ENCODE peak calls at places on chromosome 3, in four cellular contexts. E, K, I and G are unnamed samples.
A peak's percentile ranks its signal among the peaks of the same experiment; 100 is the strongest.

GRCh38 chr3:188400494-188401243 is 246.7 kb downstream of the LPP start:
- DNase-seq in E (no peak), K (no peak), I (no peak), G (peak; percentile 54)

GRCh38 chr3:141106842-141107241 is 55.7 kb downstream of the SPSB4 start:
- DNase-seq in E (no peak), K (no peak), I (no peak), G (no peak)

GRCh38 chr3:45507820-45508317 is 86.7 kb upstream of the LIMD1 start:
- DNase-seq in E (peak; percentile 67), K (no peak), I (no peak), G (no peak)

GRCh38 chr3:101228441-101228840 is 91.9 kb downstream of the IMPG2 start:
- DNase-seq in E (no peak), K (no peak), I (no peak), G (no peak)

GRCh38 chr3:94961423-94962100 is 898.7 kb downstream of the NSUN3 start:
- DNase-seq in E (no peak), K (no peak), I (no peak), G (no peak)

GRCh38 chr3:169227911-169228310 is 435.6 kb downstream of the MECOM start:
- DNase-seq in E (no peak), K (no peak), I (no peak), G (no peak)

GRCh38 chr3:85183390-85183789 is 224.6 kb downstream of the CADM2 start:
- DNase-seq in E (no peak), K (no peak), I (no peak), G (no peak)

GRCh38 chr3:127709320-127710060 is 36.7 kb downstream of the ABTB1 start:
- DNase-seq in E (peak; percentile 3), K (no peak), I (no peak), G (no peak)

GRCh38 chr3:42823351-42823750 is 14.1 kb downstream of the ACKR2 start:
- DNase-seq in E (no peak), K (no peak), I (no peak), G (no peak)

GRCh38 chr3:193833592-193833991 is 240.6 kb downstream of the OPA1 start:
- DNase-seq in E (no peak), K (no peak), I (no peak), G (no peak)

DNA sequence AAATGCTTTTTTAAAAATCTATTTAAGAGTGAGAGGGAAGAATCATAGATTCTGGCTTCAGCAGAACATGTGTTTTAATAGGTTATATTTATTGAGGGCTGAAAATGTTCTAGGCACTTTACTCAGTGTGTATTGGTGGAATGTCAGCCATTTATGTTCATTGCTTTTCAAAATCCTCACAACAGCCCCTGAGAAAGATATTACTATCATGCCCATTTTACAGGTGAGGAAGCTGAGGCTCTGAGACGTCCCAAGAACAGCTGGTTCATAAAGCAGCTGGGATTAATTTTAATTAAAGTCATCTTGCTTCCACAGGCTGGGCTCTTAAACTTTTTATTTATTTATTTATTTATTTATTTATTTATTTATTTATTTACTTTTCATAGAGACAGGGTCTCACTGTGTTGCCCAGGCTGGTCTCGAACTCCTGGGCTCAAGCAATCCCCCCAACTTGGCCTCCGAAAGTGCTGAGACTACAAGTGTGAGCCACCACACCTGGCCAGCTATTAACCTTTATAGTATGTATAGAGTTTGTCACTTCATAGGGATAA is 364.6 kb downstream of the SHQ1 start:
- DNase-seq in E (no peak), K (no peak), I (no peak), G (no peak)
- H3K4me1 ChIP-seq in E (peaks cover 14% of the 10 kb centered on the region), K (peaks cover 7% of the 10 kb centered on the region), I (no peaks in the 10 kb centered on the region), G (peaks cover 12% of the 10 kb centered on the region)

GRCh38 chr3:185825639-185826481 is 1.0 kb upstream of the IGF2BP2 start:
- DNase-seq in E (peak; percentile 75), K (no peak), I (no peak), G (no peak)

GRCh38 chr3:185823280-185824044 is 1.4 kb downstream of the IGF2BP2 start:
- DNase-seq in E (no peak), K (peak; percentile 15), I (no peak), G (no peak)

GRCh38 chr3:185824051-185824466 is 783 bp downstream of the IGF2BP2 start:
- DNase-seq in E (peak; percentile 52), K (peak; percentile 12), I (no peak), G (no peak)

GRCh38 chr3:185825379-185825638 is 467 bp upstream of the IGF2BP2 start:
- DNase-seq in E (no peak), K (peak; percentile 19), I (no peak), G (no peak)

GRCh38 chr3:185824467-185825378 is at the start of gene IGF2BP2:
- DNase-seq in E (peak; percentile 68), K (peak; percentile 25), I (no peak), G (peak; percentile 55)
- H3K27ac ChIP-seq in E (no peak within 1 kb of the TSS), K (no peak within 1 kb of the TSS), I (no peak within 1 kb of the TSS), G (no peak within 1 kb of the TSS)

DNA sequence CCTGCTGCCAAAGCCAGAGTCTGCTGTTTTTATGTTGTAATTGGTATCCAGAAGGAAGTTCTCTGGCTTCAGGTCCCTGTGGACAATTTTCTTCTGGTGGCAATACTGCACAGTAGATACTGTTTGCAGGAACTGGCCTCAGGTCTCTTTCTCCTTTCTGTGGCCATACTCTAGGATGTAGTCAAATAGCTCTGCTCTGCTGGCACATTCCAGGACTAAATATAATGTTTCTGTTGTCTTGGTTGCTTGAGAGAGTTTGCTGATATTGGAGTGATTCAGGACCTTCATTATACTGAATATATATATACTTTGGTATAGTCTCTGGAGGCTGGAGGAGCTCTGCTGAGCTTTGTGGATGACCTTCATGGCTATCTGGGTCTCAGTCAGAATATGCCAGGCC is 23.1 kb downstream of the RAB7A start:
- DNase-seq in E (no peak), K (no peak), I (no peak), G (no peak)
- H3K9me3 ChIP-seq in E (no peaks in the 10 kb centered on the region), K (no peaks in the 10 kb centered on the region), I (no peaks in the 10 kb centered on the region), G (no peaks in the 10 kb centered on the region)

DNA sequence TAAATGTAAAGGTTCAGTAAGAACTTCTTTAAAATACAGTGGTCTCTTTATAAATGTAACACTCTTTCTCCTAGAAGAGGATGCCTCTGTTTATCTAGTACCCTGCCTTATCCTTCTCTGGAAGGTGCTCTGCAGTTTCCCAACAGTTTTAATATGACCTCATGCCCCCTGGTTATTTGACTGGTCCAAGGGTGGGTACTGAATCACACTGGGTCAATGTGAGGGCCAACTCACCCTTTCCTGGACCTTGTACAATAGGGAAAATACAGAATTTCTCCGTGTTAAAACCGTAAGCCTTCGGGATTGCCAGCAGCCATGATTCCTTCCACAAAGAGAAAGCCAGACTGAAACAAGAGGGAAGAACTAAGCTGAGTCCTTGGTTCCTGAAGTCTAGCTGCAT is 9.2 kb downstream of the DCBLD2 start:
- DNase-seq in E (no peak), K (no peak), I (no peak), G (no peak)
- H3K4me1 ChIP-seq in E (peaks cover 7% of the 10 kb centered on the region), K (no peaks in the 10 kb centered on the region), I (no peaks in the 10 kb centered on the region), G (no peaks in the 10 kb centered on the region)

GRCh38 chr3:181561130-181561529 is 150.6 kb upstream of the SOX2 start:
- DNase-seq in E (no peak), K (no peak), I (no peak), G (no peak)

GRCh38 chr3:181555681-181556080 is 156.0 kb upstream of the SOX2 start:
- DNase-seq in E (no peak), K (no peak), I (no peak), G (no peak)

GRCh38 chr3:181561605-181562031 is 150.1 kb upstream of the SOX2 start:
- DNase-seq in E (no peak), K (no peak), I (no peak), G (no peak)

GRCh38 chr3:181554233-181554765 is 157.4 kb upstream of the SOX2 start:
- DNase-seq in E (no peak), K (no peak), I (no peak), G (no peak)

DNA sequence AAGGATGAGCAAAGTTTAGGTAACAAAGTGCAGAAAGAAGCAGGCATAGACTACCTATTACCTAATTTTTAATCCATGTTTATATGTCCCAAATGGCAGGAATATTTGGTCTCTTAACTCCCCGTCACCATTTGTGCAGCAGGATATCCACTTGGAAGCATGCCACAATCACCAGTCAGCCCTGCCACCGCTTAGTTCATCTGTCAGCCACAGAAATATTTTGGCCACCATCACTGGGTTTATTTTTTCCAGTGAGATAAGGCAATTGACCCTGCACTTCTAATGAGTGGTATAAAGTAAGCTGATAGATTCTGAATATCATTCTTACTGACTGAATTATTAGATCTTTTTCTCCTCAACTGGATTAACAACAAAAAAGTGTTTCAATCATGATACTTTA is 152.9 kb upstream of the SOX2 start:
- DNase-seq in E (no peak), K (no peak), I (no peak), G (no peak)
- H3K27ac ChIP-seq in E (no peak overlapping the region), K (no peak overlapping the region), I (no peak overlapping the region), G (no peak overlapping the region)

DNA sequence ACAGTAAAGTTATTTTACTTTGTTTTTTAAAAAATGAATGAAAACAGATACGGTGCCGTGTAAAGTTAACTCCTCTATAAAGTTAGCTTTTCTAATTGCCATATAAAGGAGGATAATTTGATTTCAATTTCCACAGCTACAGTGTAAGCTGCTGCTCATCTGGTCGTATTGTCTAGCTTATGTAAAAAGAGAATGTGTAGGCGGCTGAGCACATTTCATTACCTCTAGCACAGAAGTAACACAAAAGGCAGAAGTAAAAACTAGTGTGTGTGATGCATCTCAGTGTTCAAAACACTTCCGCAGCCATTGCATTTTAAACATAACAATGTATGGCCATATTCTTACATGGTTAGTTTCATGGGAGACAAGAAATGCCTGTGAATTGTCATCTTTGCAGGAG is 105.0 kb upstream of the P2RY1 start:
- DNase-seq in E (no peak), K (no peak), I (no peak), G (no peak)
- H3K9me3 ChIP-seq in E (no peaks in the 10 kb centered on the region), K (no peaks in the 10 kb centered on the region), I (no peaks in the 10 kb centered on the region), G (no peaks in the 10 kb centered on the region)

DNA sequence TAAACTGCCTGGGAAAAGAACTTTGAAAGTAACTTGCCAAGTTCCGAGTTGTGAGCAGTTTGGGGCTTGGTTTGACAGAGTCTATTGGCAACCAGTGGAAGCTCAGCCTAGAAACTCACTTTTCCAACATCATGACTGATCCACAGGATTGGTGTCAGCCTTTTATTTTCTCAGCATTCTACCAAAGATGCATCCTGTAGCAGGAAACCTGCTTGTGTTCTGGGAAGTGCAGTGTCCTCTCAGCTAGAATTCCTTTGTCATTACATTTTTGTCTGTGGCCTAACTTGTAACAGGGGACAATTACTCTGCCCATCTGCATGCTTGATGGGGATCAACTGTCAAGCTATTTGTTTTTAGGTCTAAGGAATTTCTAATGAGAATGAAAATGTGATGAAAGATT is 116.7 kb upstream of the LMOD3 start:
- DNase-seq in E (no peak), K (no peak), I (no peak), G (no peak)
- H3K4me1 ChIP-seq in E (peaks cover 16% of the 10 kb centered on the region), K (peaks cover 31% of the 10 kb centered on the region), I (no peaks in the 10 kb centered on the region), G (peaks cover 17% of the 10 kb centered on the region)